ENCODE peak calls at places on chromosomes 16 and 17, in six cellular contexts. I is AG10803, J is HFFc6, D is GM20000, X is NCI-H1092, H is Right ventricle myocardium superior. L is an unnamed sample.

GRCh38 chr16:24975428-24975889 is 39.7 kb downstream of the ARHGAP17 start:
- DNase-seq in I (peak; percentile 51), X (no peak), J (no peak), D (peak; percentile 54), H (no peak), L (no peak)

GRCh38 chr17:33949100-33949499 is 306.0 kb upstream of the CCL2 start:
- DNase-seq in J (no peak), H (no peak), D (no peak), X (no peak), I (peak; percentile 2), L (no peak)

GRCh38 chr16:9138731-9139501 is 47.5 kb downstream of the HAPSTR1 start:
- DNase-seq in H (peak; percentile 82), J (peak; percentile 41), D (peak; percentile 61), I (peak; percentile 52), X (peak; percentile 71), L (peak; percentile 12)

GRCh38 chr16:57341441-57342303 is 16.9 kb upstream of the CCL22 start:
- DNase-seq in D (no peak), X (no peak), J (peak; percentile 95), H (no peak), I (peak; percentile 96), L (no peak)

GRCh38 chr17:82816358-82816757 is 23.5 kb downstream of the ZNF750 start:
- DNase-seq in D (no peak), J (no peak), H (no peak), X (no peak), I (no peak), L (no peak)

GRCh38 chr17:79855331-79856124 is 16.3 kb upstream of the CBX4 start:
- DNase-seq in H (peak; percentile 34), I (no peak), D (no peak), X (no peak), J (no peak), L (no peak)

GRCh38 chr17:164536-165235 is 16.8 kb downstream of the DOC2B start:
- DNase-seq in X (no peak), J (peak; percentile 34), H (no peak), I (peak; percentile 40), D (peak; percentile 73), L (peak; percentile 1)

GRCh38 chr17:40311575-40311974 is 2.6 kb downstream of the RARA start:
- DNase-seq in X (peak; percentile 14), D (no peak), H (peak; percentile 81), J (no peak), I (peak; percentile 68), L (no peak)

GRCh38 chr16:77816293-77816692 is 27.9 kb downstream of the VAT1L start:
- DNase-seq in X (peak; percentile 34), I (peak; percentile 27), D (no peak), H (no peak), J (no peak), L (no peak)

GRCh38 chr16:28192811-28193529 is 18.8 kb downstream of the XPO6 start:
- DNase-seq in I (no peak), X (no peak), J (no peak), H (no peak), D (peak; percentile 73), L (peak; percentile 14)

GRCh38 chr17:48564200-48565023 is 13.7 kb downstream of the HOXB4 start:
- DNase-seq in H (peak; percentile 40), I (no peak), X (no peak), J (no peak), D (no peak), L (no peak)

GRCh38 chr16:4306439-4307214 is 9.2 kb upstream of the GLIS2 start:
- DNase-seq in X (peak; percentile 52), I (no peak), H (no peak), D (peak; percentile 57), J (no peak), L (no peak)

GRCh38 chr16:50910698-50911025 is 168.8 kb downstream of the CYLD start:
- DNase-seq in J (no peak), H (no peak), D (no peak), X (no peak), I (no peak), L (no peak)

GRCh38 chr16:77298638-77299360 is 99.6 kb downstream of the SYCE1L start:
- DNase-seq in J (peak; percentile 83), X (no peak), D (no peak), H (no peak), I (peak; percentile 95), L (no peak)

GRCh38 chr17:66381701-66382362 is 79.4 kb downstream of the PRKCA start:
- DNase-seq in J (no peak), D (no peak), H (no peak), X (no peak), I (no peak), L (no peak)